ENCODE peak calls at places on chromosome 7, in five cellular contexts. D is H9, X is mesenchymal stem cell, N is H1, E is trophoblast cell. G is an unnamed sample.

GRCh38 chr7:44287488-44288380 is 37.7 kb downstream of the CAMK2B start:
- DNase-seq in D (peak; percentile 24), X (peak; percentile 9), N (no peak), E (no peak), G (no peak)

GRCh38 chr7:24824400-24824799 is 67.1 kb upstream of the GSDME start:
- DNase-seq in D (no peak), X (no peak), N (no peak), E (no peak), G (no peak)

GRCh38 chr7:30626984-30627383 is 32.3 kb downstream of the GARS1 start:
- DNase-seq in D (no peak), X (no peak), N (no peak), E (no peak), G (no peak)

GRCh38 chr7:56287429-56288138 is 171.4 kb upstream of the NUPR2 start:
- DNase-seq in D (no peak), X (no peak), N (no peak), E (peak; percentile 59), G (no peak)

GRCh38 chr7:113339661-113340060 is 221.3 kb upstream of the SMIM30 start:
- DNase-seq in D (no peak), X (no peak), N (no peak), E (no peak), G (no peak)

GRCh38 chr7:81499262-81500116 is 270.4 kb downstream of the HGF start:
- DNase-seq in D (no peak), X (peak; percentile 85), N (no peak), E (peak; percentile 75), G (peak; percentile 64)

GRCh38 chr7:159083001-159083697 is 61.5 kb downstream of the VIPR2 start:
- DNase-seq in D (peak; percentile 17), X (no peak), N (no peak), E (no peak), G (no peak)

GRCh38 chr7:23893172-23893941 is 183.3 kb downstream of the STK31 start:
- DNase-seq in D (no peak), X (peak; percentile 77), N (no peak), E (peak; percentile 95), G (no peak)

GRCh38 chr7:38224392-38224791 is 46.3 kb downstream of the STARD3NL start:
- DNase-seq in D (no peak), X (peak; percentile 18), N (no peak), E (no peak), G (no peak)

GRCh38 chr7:44077061-44077460 is 5.3 kb downstream of the POLM start:
- DNase-seq in D (no peak), X (no peak), N (no peak), E (no peak), G (no peak)

GRCh38 chr7:19620470-19620869 is 88.4 kb downstream of the POLR1F start:
- DNase-seq in D (no peak), X (no peak), N (no peak), E (no peak), G (no peak)

GRCh38 chr7:74083928-74084721 is 521 bp downstream of the LIMK1 start:
- DNase-seq in D (peak; percentile 57), X (peak; percentile 76), N (no peak), E (peak; percentile 42), G (no peak)

GRCh38 chr7:40489844-40490602 is 355.2 kb downstream of the SUGCT start:
- DNase-seq in D (no peak), X (no peak), N (no peak), E (peak; percentile 16), G (no peak)

GRCh38 chr7:29459591-29459990 is 104.0 kb upstream of the PRR15 start:
- DNase-seq in D (no peak), X (no peak), N (no peak), E (no peak), G (no peak)

GRCh38 chr7:32611201-32611691 is 116.0 kb downstream of the AVL9 start:
- DNase-seq in D (no peak), X (no peak), N (no peak), E (no peak), G (no peak)

GRCh38 chr7:137343483-137343841 is at the start of gene PTN:
- DNase-seq in D (peak; percentile 76), X (peak; percentile 58), N (peak; percentile 31), E (peak; percentile 33), G (peak; percentile 78)

GRCh38 chr7:125382401-125382800 is 452.8 kb upstream of the POT1 start:
- DNase-seq in D (no peak), X (no peak), N (no peak), E (no peak), G (no peak)

GRCh38 chr7:47621985-47622561 is 40.2 kb upstream of the TNS3 start:
- DNase-seq in D (no peak), X (no peak), N (no peak), E (no peak), G (no peak)

GRCh38 chr7:125255793-125256192 is 326.2 kb upstream of the POT1 start:
- DNase-seq in D (no peak), X (no peak), N (no peak), E (no peak), G (no peak)

GRCh38 chr7:132455306-132455705 is 121.0 kb downstream of the PLXNA4 start:
- DNase-seq in D (no peak), X (no peak), N (no peak), E (no peak), G (no peak)

GRCh38 chr7:127039541-127039940 is 213.2 kb downstream of the GRM8 start:
- DNase-seq in D (no peak), X (no peak), N (no peak), E (no peak), G (no peak)

GRCh38 chr7:16688249-16688648 is 42.3 kb downstream of the BZW2 start:
- DNase-seq in D (no peak), X (no peak), N (no peak), E (peak; percentile 45), G (no peak)

GRCh38 chr7:138257459-138258193 is 181.4 kb downstream of the AKR1D1 start:
- DNase-seq in D (no peak), X (peak; percentile 83), N (no peak), E (peak; percentile 99), G (no peak)

GRCh38 chr7:87152897-87153641 is 816 bp downstream of the DMTF1 start:
- DNase-seq in D (no peak), X (peak; percentile 47), N (no peak), E (peak; percentile 64), G (no peak)

GRCh38 chr7:76011437-76011836 is 17.0 kb upstream of the TMEM120A start:
- DNase-seq in D (no peak), X (peak; percentile 92), N (no peak), E (peak; percentile 45), G (no peak)

GRCh38 chr7:74606909-74607255 is 50.6 kb upstream of the GTF2I start:
- DNase-seq in D (no peak), X (no peak), N (no peak), E (no peak), G (no peak)

GRCh38 chr7:156609010-156609877 is 31.3 kb upstream of the RNF32 start:
- DNase-seq in D (no peak), X (no peak), N (no peak), E (no peak), G (no peak)

GRCh38 chr7:151549083-151549482 is 29.4 kb upstream of the RHEB start:
- DNase-seq in D (no peak), X (no peak), N (no peak), E (no peak), G (no peak)

GRCh38 chr7:28138837-28139236 is 41.8 kb downstream of the JAZF1 start:
- DNase-seq in D (no peak), X (no peak), N (no peak), E (no peak), G (no peak)

GRCh38 chr7:46990761-46991160 is 591.1 kb downstream of the TNS3 start:
- DNase-seq in D (no peak), X (peak; percentile 41), N (no peak), E (no peak), G (no peak)

GRCh38 chr7:100485514-100485913 is 1.8 kb downstream of the NYAP1 start:
- DNase-seq in D (no peak), X (peak; percentile 58), N (no peak), E (no peak), G (no peak)

DNA sequence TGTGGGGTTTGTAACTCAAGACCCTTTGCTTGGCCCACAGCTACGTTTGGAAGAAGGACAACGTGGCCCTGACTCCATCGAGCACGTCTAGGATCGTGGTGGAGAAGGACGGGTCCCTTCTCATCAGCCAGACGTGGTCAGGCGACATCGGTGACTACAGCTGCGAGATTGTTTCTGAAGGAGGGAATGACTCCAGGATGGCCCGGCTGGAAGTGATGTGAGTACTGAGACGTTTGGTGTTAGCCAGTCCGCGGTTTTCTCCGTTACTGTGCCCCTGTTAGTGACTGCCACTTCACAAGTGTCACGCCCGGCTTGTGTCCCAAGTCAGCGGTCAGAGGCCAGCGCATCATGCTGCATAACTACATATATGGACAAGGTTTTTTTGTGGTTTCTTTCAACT is 673.3 kb downstream of the SDK1 start:
- DNase-seq in D (no peak), X (no peak), N (no peak), E (no peak), G (no peak)
- H2BK12ac ChIP-seq in D (no peak overlapping the region), X (no peak overlapping the region), N (no peak overlapping the region), E (no peak overlapping the region), G (no peak overlapping the region)

DNA sequence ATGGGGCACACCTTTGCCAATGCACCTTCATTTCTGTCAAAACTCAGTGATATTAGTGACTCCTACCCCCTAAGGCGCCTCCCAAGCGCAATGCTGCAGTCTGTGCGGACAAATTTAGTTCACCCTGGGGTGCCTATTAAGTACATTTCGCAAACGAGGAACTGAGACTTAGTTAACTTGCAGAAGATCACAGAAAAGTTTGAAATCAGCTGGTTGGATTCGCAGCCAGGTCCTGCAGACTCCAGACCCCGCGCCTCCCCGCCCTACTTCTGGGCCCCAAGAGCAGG is 628 bp downstream of the CYREN start:
- DNase-seq in D (no peak), X (no peak), N (no peak), E (peak; percentile 30), G (no peak)
- H3K23ac ChIP-seq in D (no peak overlapping the region), X (peak overlapping the region; percentile 47), N (no peak overlapping the region), E (no peak overlapping the region), G (no peak overlapping the region)

GRCh38 chr7:54343511-54343910 is 198.7 kb upstream of the VSTM2A start:
- DNase-seq in D (no peak), X (peak; percentile 5), N (no peak), E (no peak), G (no peak)

GRCh38 chr7:54333952-54334351 is 208.2 kb upstream of the VSTM2A start:
- DNase-seq in D (no peak), X (no peak), N (no peak), E (no peak), G (no peak)

GRCh38 chr7:54342458-54342857 is 199.7 kb upstream of the VSTM2A start:
- DNase-seq in D (no peak), X (no peak), N (no peak), E (no peak), G (no peak)

GRCh38 chr7:54336800-54337199 is 205.4 kb upstream of the VSTM2A start:
- DNase-seq in D (no peak), X (no peak), N (no peak), E (no peak), G (no peak)

GRCh38 chr7:54339074-54339473 is 203.1 kb upstream of the VSTM2A start:
- DNase-seq in D (no peak), X (peak; percentile 18), N (no peak), E (no peak), G (no peak)
- H2BK12ac ChIP-seq in D (no peak overlapping the region), X (no peak overlapping the region), N (no peak overlapping the region), E (no peak overlapping the region), G (no peak overlapping the region)

GRCh38 chr7:1555046-1555812 is 776 bp downstream of the TMEM184A start:
- DNase-seq in D (no peak), X (peak; percentile 86), N (no peak), E (peak; percentile 88), G (no peak)
- H3K23ac ChIP-seq in D (no peak overlapping the region), X (no peak overlapping the region), N (no peak overlapping the region), E (no peak overlapping the region), G (peak overlapping the region; percentile 91)

GRCh38 chr7:119896386-119896785 is 376.6 kb upstream of the KCND2 start:
- DNase-seq in D (no peak), X (no peak), N (no peak), E (no peak), G (no peak)
- H2BK12ac ChIP-seq in D (no peak overlapping the region), X (no peak overlapping the region), N (no peak overlapping the region), E (no peak overlapping the region), G (no peak overlapping the region)